ENCODE peak calls at places on chromosomes 11 and 22, in seven cellular contexts. F is GM03348; H is AG04449; Q is iris pigment epithelial cell; M is CD8-positive, alpha-beta memory T cell; N is LoVo; W is stimulated activated CD4-positive, alpha-beta T cell treated with anti-CD3 and anti-CD28 coated beads, Interleukin-4, amount 100 ng/mL, for 4 hours. X is an unnamed sample.

GRCh38 chr22:18997306-18997924 is 61.3 kb upstream of the PRODH start:
- DNase-seq in F (no peak), H (no peak), Q (no peak), M (no peak), N (no peak), W (no peak), X (no peak)

GRCh38 chr11:102664001-102664752 is 39.0 kb upstream of the MMP20 start:
- DNase-seq in F (no peak), H (no peak), Q (peak), M (no peak), N (no peak), W (no peak), X (no peak)

GRCh38 chr11:98455500-98456186 is 565.1 kb upstream of the CNTN5 start:
- DNase-seq in F (no peak), H (no peak), Q (no peak), M (no peak), N (no peak), W (no peak), X (no peak)

GRCh38 chr11:130420478-130421198 is 7.8 kb downstream of the ADAMTS8 start:
- DNase-seq in F (no peak), H (no peak), Q (no peak), M (no peak), N (no peak), W (no peak), X (no peak)

GRCh38 chr11:11842426-11843008 is 745 bp downstream of the USP47 start:
- DNase-seq in F (peak), H (peak), Q (peak), M (peak), N (peak), W (peak), X (peak)

GRCh38 chr11:108732395-108732794 is 67.5 kb downstream of the DDX10 start:
- DNase-seq in F (no peak), H (no peak), Q (no peak), M (no peak), N (no peak), W (no peak), X (no peak)

GRCh38 chr11:36945384-36945783 is 347.3 kb upstream of the RAG2 start:
- DNase-seq in F (peak), H (no peak), Q (peak), M (no peak), N (peak), W (no peak), X (no peak)

GRCh38 chr11:15929371-15929801 is 427.0 kb downstream of the SOX6 start:
- DNase-seq in F (no peak), H (no peak), Q (no peak), M (no peak), N (no peak), W (no peak), X (no peak)

GRCh38 chr11:36453678-36454077 is 56.4 kb downstream of the TRAF6 start:
- DNase-seq in F (no peak), H (no peak), Q (peak), M (no peak), N (no peak), W (no peak), X (no peak)

GRCh38 chr11:77083553-77084245 is 16.9 kb downstream of the CAPN5 start:
- DNase-seq in F (no peak), H (no peak), Q (no peak), M (no peak), N (no peak), W (no peak), X (no peak)

GRCh38 chr22:35598396-35598710 is 18.8 kb downstream of the MB start:
- DNase-seq in F (no peak), H (no peak), Q (no peak), M (no peak), N (no peak), W (no peak), X (no peak)